ENCODE peak calls at places on chromosomes 13 and 19, in five cellular contexts. One of them, this sample, is unnamed.

GRCh38 chr13:32262619-32263018 is 52.5 kb downstream of the ZAR1L start:
- DNase-seq in CD4-positive, alpha-beta memory T cell: no peak
- DNase-seq in thoracic aorta: no peak
- DNase-seq in heart left ventricle: no peak
- DNase-seq in AG04450: no peak
- DNase-seq in this sample: no peak

GRCh38 chr13:59086147-59086546 is 1077.6 kb downstream of the DIAPH3 start:
- DNase-seq in CD4-positive, alpha-beta memory T cell: no peak
- DNase-seq in thoracic aorta: no peak
- DNase-seq in heart left ventricle: no peak
- DNase-seq in AG04450: peak
- DNase-seq in this sample: no peak

GRCh38 chr19:29537601-29538000 is 11.8 kb downstream of the VSTM2B start:
- DNase-seq in CD4-positive, alpha-beta memory T cell: no peak
- DNase-seq in thoracic aorta: no peak
- DNase-seq in heart left ventricle: peak
- DNase-seq in AG04450: no peak
- DNase-seq in this sample: peak

GRCh38 chr13:47251771-47252170 is 354.9 kb upstream of the HTR2A start:
- DNase-seq in CD4-positive, alpha-beta memory T cell: no peak
- DNase-seq in thoracic aorta: no peak
- DNase-seq in heart left ventricle: no peak
- DNase-seq in AG04450: no peak
- DNase-seq in this sample: no peak

GRCh38 chr13:113273856-113274590 is 23.0 kb upstream of the LAMP1 start:
- DNase-seq in CD4-positive, alpha-beta memory T cell: no peak
- DNase-seq in thoracic aorta: no peak
- DNase-seq in heart left ventricle: no peak
- DNase-seq in AG04450: no peak
- DNase-seq in this sample: no peak

GRCh38 chr13:95710313-95710712 is 33.4 kb downstream of the DNAJC3 start:
- DNase-seq in CD4-positive, alpha-beta memory T cell: no peak
- DNase-seq in thoracic aorta: no peak
- DNase-seq in heart left ventricle: no peak
- DNase-seq in AG04450: peak
- DNase-seq in this sample: no peak

GRCh38 chr13:27600712-27601111 is 19.6 kb downstream of the LNX2 start:
- DNase-seq in CD4-positive, alpha-beta memory T cell: no peak
- DNase-seq in thoracic aorta: no peak
- DNase-seq in heart left ventricle: no peak
- DNase-seq in AG04450: no peak
- DNase-seq in this sample: no peak

GRCh38 chr19:10151521-10151920 is 31.8 kb upstream of the EIF3G start:
- DNase-seq in CD4-positive, alpha-beta memory T cell: no peak
- DNase-seq in thoracic aorta: no peak
- DNase-seq in heart left ventricle: no peak
- DNase-seq in AG04450: no peak
- DNase-seq in this sample: no peak

GRCh38 chr13:44801990-44802389 is 187.3 kb downstream of the NUFIP1 start:
- DNase-seq in CD4-positive, alpha-beta memory T cell: no peak
- DNase-seq in thoracic aorta: no peak
- DNase-seq in heart left ventricle: no peak
- DNase-seq in AG04450: peak
- DNase-seq in this sample: no peak

GRCh38 chr13:26061947-26062346 is 10.1 kb upstream of the SHISA2 start:
- DNase-seq in CD4-positive, alpha-beta memory T cell: no peak
- DNase-seq in thoracic aorta: no peak
- DNase-seq in heart left ventricle: no peak
- DNase-seq in AG04450: peak
- DNase-seq in this sample: no peak

GRCh38 chr19:10852098-10852800 is 4.0 kb downstream of the C19orf38 start:
- DNase-seq in CD4-positive, alpha-beta memory T cell: no peak
- DNase-seq in thoracic aorta: no peak
- DNase-seq in heart left ventricle: no peak
- DNase-seq in AG04450: peak
- DNase-seq in this sample: no peak

GRCh38 chr13:112761701-112762689 is 72.2 kb downstream of the ATP11A start:
- DNase-seq in CD4-positive, alpha-beta memory T cell: no peak
- DNase-seq in thoracic aorta: no peak
- DNase-seq in heart left ventricle: no peak
- DNase-seq in AG04450: no peak
- DNase-seq in this sample: no peak

GRCh38 chr19:47057328-47057727 is 8.9 kb upstream of the TMEM160 start:
- DNase-seq in CD4-positive, alpha-beta memory T cell: no peak
- DNase-seq in thoracic aorta: no peak
- DNase-seq in heart left ventricle: no peak
- DNase-seq in AG04450: no peak
- DNase-seq in this sample: no peak

GRCh38 chr13:111388851-111389500 is 68.5 kb downstream of the TEX29 start:
- DNase-seq in CD4-positive, alpha-beta memory T cell: no peak
- DNase-seq in thoracic aorta: no peak
- DNase-seq in heart left ventricle: no peak
- DNase-seq in AG04450: no peak
- DNase-seq in this sample: peak

GRCh38 chr13:37270206-37271001 is 164.9 kb upstream of the CSNK1A1L start:
- DNase-seq in CD4-positive, alpha-beta memory T cell: no peak
- DNase-seq in thoracic aorta: no peak
- DNase-seq in heart left ventricle: no peak
- DNase-seq in AG04450: no peak
- DNase-seq in this sample: no peak

GRCh38 chr13:99265162-99265822 is 7.1 kb upstream of the GPR18 start:
- DNase-seq in CD4-positive, alpha-beta memory T cell: no peak
- DNase-seq in thoracic aorta: no peak
- DNase-seq in heart left ventricle: no peak
- DNase-seq in AG04450: no peak
- DNase-seq in this sample: no peak

GRCh38 chr19:58330458-58330857 is 3.7 kb downstream of the ZSCAN22 start:
- DNase-seq in CD4-positive, alpha-beta memory T cell: no peak
- DNase-seq in thoracic aorta: no peak
- DNase-seq in heart left ventricle: no peak
- DNase-seq in AG04450: no peak
- DNase-seq in this sample: no peak

GRCh38 chr13:82088781-82089180 is 1747.9 kb upstream of the SPRY2 start:
- DNase-seq in CD4-positive, alpha-beta memory T cell: no peak
- DNase-seq in thoracic aorta: no peak
- DNase-seq in heart left ventricle: no peak
- DNase-seq in AG04450: no peak
- DNase-seq in this sample: no peak

GRCh38 chr19:4504297-4504701 is 14.0 kb downstream of the PLIN4 start:
- DNase-seq in CD4-positive, alpha-beta memory T cell: no peak
- DNase-seq in thoracic aorta: no peak
- DNase-seq in heart left ventricle: no peak
- DNase-seq in AG04450: no peak
- DNase-seq in this sample: no peak

GRCh38 chr13:28607187-28607955 is 51.6 kb upstream of the POMP start:
- DNase-seq in CD4-positive, alpha-beta memory T cell: no peak
- DNase-seq in thoracic aorta: no peak
- DNase-seq in heart left ventricle: no peak
- DNase-seq in AG04450: no peak
- DNase-seq in this sample: no peak

GRCh38 chr19:46745521-46746280 is at the start of gene FKRP:
- DNase-seq in CD4-positive, alpha-beta memory T cell: peak
- DNase-seq in thoracic aorta: no peak
- DNase-seq in heart left ventricle: peak
- DNase-seq in AG04450: no peak
- DNase-seq in this sample: no peak

GRCh38 chr19:37855098-37855497 is 51.3 kb downstream of the WDR87 start:
- DNase-seq in CD4-positive, alpha-beta memory T cell: peak
- DNase-seq in thoracic aorta: no peak
- DNase-seq in heart left ventricle: peak
- DNase-seq in AG04450: no peak
- DNase-seq in this sample: no peak

GRCh38 chr13:24033527-24034302 is 126.8 kb upstream of the SPATA13 start:
- DNase-seq in CD4-positive, alpha-beta memory T cell: no peak
- DNase-seq in thoracic aorta: no peak
- DNase-seq in heart left ventricle: no peak
- DNase-seq in AG04450: peak
- DNase-seq in this sample: no peak

GRCh38 chr19:1862068-1862423 is 1.3 kb downstream of the KLF16 start:
- DNase-seq in CD4-positive, alpha-beta memory T cell: no peak
- DNase-seq in thoracic aorta: no peak
- DNase-seq in heart left ventricle: no peak
- DNase-seq in AG04450: no peak
- DNase-seq in this sample: no peak
- H3K27ac ChIP-seq in CD4-positive, alpha-beta memory T cell: peak
- H3K27ac ChIP-seq in thoracic aorta: no peak
- H3K27ac ChIP-seq in heart left ventricle: no peak
- H3K27ac ChIP-seq in AG04450: no peak
- H3K27ac ChIP-seq in this sample: peak

GRCh38 chr19:3366104-3366760 is at the start of gene NFIC:
- DNase-seq in CD4-positive, alpha-beta memory T cell: no peak
- DNase-seq in thoracic aorta: no peak
- DNase-seq in heart left ventricle: peak
- DNase-seq in AG04450: no peak
- DNase-seq in this sample: peak

GRCh38 chr19:3366761-3367571 is 583 bp downstream of the NFIC start:
- DNase-seq in CD4-positive, alpha-beta memory T cell: no peak
- DNase-seq in thoracic aorta: no peak
- DNase-seq in heart left ventricle: peak
- DNase-seq in AG04450: no peak
- DNase-seq in this sample: peak

GRCh38 chr19:3368441-3368795 is 2.0 kb downstream of the NFIC start:
- DNase-seq in CD4-positive, alpha-beta memory T cell: no peak
- DNase-seq in thoracic aorta: no peak
- DNase-seq in heart left ventricle: no peak
- DNase-seq in AG04450: no peak
- DNase-seq in this sample: no peak

GRCh38 chr19:3368848-3369336 is 2.5 kb downstream of the NFIC start:
- DNase-seq in CD4-positive, alpha-beta memory T cell: no peak
- DNase-seq in thoracic aorta: no peak
- DNase-seq in heart left ventricle: no peak
- DNase-seq in AG04450: no peak
- DNase-seq in this sample: no peak

DNA sequence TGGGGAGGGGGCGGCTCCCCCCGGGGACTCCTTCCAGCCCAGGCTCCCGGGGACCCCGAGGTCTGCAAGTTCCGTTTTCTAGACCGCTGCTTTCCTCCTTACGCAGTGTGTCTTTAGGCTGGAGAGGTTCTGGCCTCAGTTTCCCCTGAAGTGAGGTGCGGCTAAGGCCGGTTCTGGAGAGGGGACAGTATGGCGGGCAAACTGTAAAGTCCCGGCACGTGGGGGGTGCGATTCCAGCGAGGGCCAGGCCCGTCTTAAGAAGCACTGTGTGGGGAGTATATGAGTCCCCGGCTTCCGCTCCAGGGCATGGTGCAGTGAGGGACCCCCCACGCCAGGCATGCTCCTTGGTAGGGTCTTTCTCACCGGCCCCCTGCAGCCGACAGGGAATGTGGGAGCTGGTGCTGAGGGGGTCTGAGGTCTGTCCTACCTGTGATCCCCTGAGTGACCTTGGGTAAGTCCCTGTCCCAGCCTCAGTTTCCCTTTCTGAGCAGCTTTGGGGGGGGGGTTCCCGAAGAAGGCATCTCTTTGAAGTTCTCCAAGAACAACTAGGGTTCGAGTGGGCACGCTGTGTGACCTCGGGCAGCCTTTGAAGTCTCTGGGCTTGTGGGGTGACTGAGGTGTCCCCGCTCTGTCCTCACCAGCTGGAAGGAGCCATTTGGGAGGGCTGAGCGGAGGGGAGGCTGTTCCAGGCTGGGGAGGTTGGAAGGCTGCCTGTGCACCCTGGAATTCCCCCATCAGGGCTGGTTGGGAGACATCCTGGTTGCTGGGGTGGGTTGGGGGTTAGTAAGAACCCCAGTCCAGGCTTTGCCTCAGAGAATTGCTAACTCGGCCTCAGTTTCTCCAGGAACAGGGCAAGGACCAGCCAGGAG is 1.4 kb downstream of the NFIC start:
- DNase-seq in CD4-positive, alpha-beta memory T cell: no peak
- DNase-seq in thoracic aorta: no peak
- DNase-seq in heart left ventricle: no peak
- DNase-seq in AG04450: no peak
- DNase-seq in this sample: peak
- H3K4me3 ChIP-seq in CD4-positive, alpha-beta memory T cell: no peak
- H3K4me3 ChIP-seq in thoracic aorta: peak
- H3K4me3 ChIP-seq in heart left ventricle: peak
- H3K4me3 ChIP-seq in AG04450: peak
- H3K4me3 ChIP-seq in this sample: peak

DNA sequence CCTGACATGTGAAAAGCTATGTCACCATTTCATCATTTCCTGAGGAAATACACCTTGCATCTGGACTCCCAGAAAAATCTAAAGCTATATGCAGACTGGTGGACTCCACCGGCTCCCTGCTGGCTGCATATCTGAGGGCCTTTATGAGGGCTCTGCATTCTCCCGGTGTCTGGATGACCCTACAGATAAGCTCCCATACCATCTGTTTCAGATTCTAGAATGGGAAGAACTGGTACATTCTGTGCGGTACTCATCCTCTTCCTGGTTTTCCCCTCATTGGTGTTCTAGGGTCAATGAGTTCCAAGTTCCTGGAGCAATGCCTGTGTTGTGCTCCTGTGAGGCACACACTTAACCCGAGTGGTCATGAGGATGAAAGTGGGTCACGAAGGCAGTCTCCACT is 60.4 kb downstream of the COL4A1 start:
- DNase-seq in CD4-positive, alpha-beta memory T cell: no peak
- DNase-seq in thoracic aorta: no peak
- DNase-seq in heart left ventricle: no peak
- DNase-seq in AG04450: no peak
- DNase-seq in this sample: no peak
- H3K27ac ChIP-seq in CD4-positive, alpha-beta memory T cell: no peak
- H3K27ac ChIP-seq in thoracic aorta: peak
- H3K27ac ChIP-seq in heart left ventricle: peak
- H3K27ac ChIP-seq in AG04450: peak
- H3K27ac ChIP-seq in this sample: peak

GRCh38 chr19:48329167-48329891 is 4.0 kb downstream of the EMP3 start:
- DNase-seq in CD4-positive, alpha-beta memory T cell: peak
- DNase-seq in thoracic aorta: no peak
- DNase-seq in heart left ventricle: no peak
- DNase-seq in AG04450: no peak
- DNase-seq in this sample: no peak
- H3K4me3 ChIP-seq in CD4-positive, alpha-beta memory T cell: peak
- H3K4me3 ChIP-seq in thoracic aorta: peak
- H3K4me3 ChIP-seq in heart left ventricle: peak
- H3K4me3 ChIP-seq in AG04450: peak
- H3K4me3 ChIP-seq in this sample: no peak

GRCh38 chr19:18156841-18157464 is 4.0 kb downstream of the PIK3R2 start:
- DNase-seq in CD4-positive, alpha-beta memory T cell: no peak
- DNase-seq in thoracic aorta: no peak
- DNase-seq in heart left ventricle: peak
- DNase-seq in AG04450: peak
- DNase-seq in this sample: peak

GRCh38 chr19:18157465-18158063 is 4.6 kb downstream of the PIK3R2 start:
- DNase-seq in CD4-positive, alpha-beta memory T cell: no peak
- DNase-seq in thoracic aorta: no peak
- DNase-seq in heart left ventricle: no peak
- DNase-seq in AG04450: no peak
- DNase-seq in this sample: no peak

GRCh38 chr19:18156268-18156667 is 3.3 kb downstream of the PIK3R2 start:
- DNase-seq in CD4-positive, alpha-beta memory T cell: no peak
- DNase-seq in thoracic aorta: no peak
- DNase-seq in heart left ventricle: no peak
- DNase-seq in AG04450: no peak
- DNase-seq in this sample: no peak

GRCh38 chr19:18153555-18154134 is 682 bp downstream of the PIK3R2 start:
- DNase-seq in CD4-positive, alpha-beta memory T cell: no peak
- DNase-seq in thoracic aorta: no peak
- DNase-seq in heart left ventricle: peak
- DNase-seq in AG04450: no peak
- DNase-seq in this sample: no peak

GRCh38 chr19:18155095-18156087 is 2.4 kb downstream of the PIK3R2 start:
- DNase-seq in CD4-positive, alpha-beta memory T cell: no peak
- DNase-seq in thoracic aorta: no peak
- DNase-seq in heart left ventricle: peak
- DNase-seq in AG04450: no peak
- DNase-seq in this sample: no peak
- H3K27ac ChIP-seq in CD4-positive, alpha-beta memory T cell: no peak
- H3K27ac ChIP-seq in thoracic aorta: no peak
- H3K27ac ChIP-seq in heart left ventricle: no peak
- H3K27ac ChIP-seq in AG04450: no peak
- H3K27ac ChIP-seq in this sample: peak